ENCODE peak calls at places on chromosome 19, in five cellular contexts. One of them, this sample, is unnamed.

GRCh38 chr19:33298146-33298911 is 4.0 kb downstream of the CEBPA start:
- DNase-seq in aorta: no peak
- DNase-seq in esophagus muscularis mucosa: no peak
- DNase-seq in left ventricle myocardium inferior: no peak
- DNase-seq in uterus: no peak
- DNase-seq in this sample: no peak

GRCh38 chr19:42653841-42654240 is 59.1 kb upstream of the CEACAM8 start:
- DNase-seq in aorta: no peak
- DNase-seq in esophagus muscularis mucosa: no peak
- DNase-seq in left ventricle myocardium inferior: no peak
- DNase-seq in uterus: no peak
- DNase-seq in this sample: no peak

GRCh38 chr19:4933528-4933927 is 24.2 kb downstream of the UHRF1 start:
- DNase-seq in aorta: no peak
- DNase-seq in esophagus muscularis mucosa: no peak
- DNase-seq in left ventricle myocardium inferior: no peak
- DNase-seq in uterus: no peak
- DNase-seq in this sample: no peak

GRCh38 chr19:49570138-49570856 is 10.1 kb downstream of the NOSIP start:
- DNase-seq in aorta: no peak
- DNase-seq in esophagus muscularis mucosa: no peak
- DNase-seq in left ventricle myocardium inferior: no peak
- DNase-seq in uterus: peak; percentile 43
- DNase-seq in this sample: no peak

GRCh38 chr19:51119675-51120074 is 5.0 kb upstream of the SIGLEC9 start:
- DNase-seq in aorta: no peak
- DNase-seq in esophagus muscularis mucosa: no peak
- DNase-seq in left ventricle myocardium inferior: no peak
- DNase-seq in uterus: no peak
- DNase-seq in this sample: no peak

GRCh38 chr19:43430142-43430710 is 15.5 kb downstream of the TEX101 start:
- DNase-seq in aorta: no peak
- DNase-seq in esophagus muscularis mucosa: no peak
- DNase-seq in left ventricle myocardium inferior: no peak
- DNase-seq in uterus: no peak
- DNase-seq in this sample: peak; percentile 58

GRCh38 chr19:6233051-6233826 is 46.5 kb downstream of the MLLT1 start:
- DNase-seq in aorta: peak; percentile 87
- DNase-seq in esophagus muscularis mucosa: no peak
- DNase-seq in left ventricle myocardium inferior: peak; percentile 78
- DNase-seq in uterus: peak; percentile 67
- DNase-seq in this sample: no peak

GRCh38 chr19:40867701-40868100 is 14.3 kb downstream of the CYP2A7 start:
- DNase-seq in aorta: no peak
- DNase-seq in esophagus muscularis mucosa: no peak
- DNase-seq in left ventricle myocardium inferior: no peak
- DNase-seq in uterus: no peak
- DNase-seq in this sample: no peak

GRCh38 chr19:1136201-1136600 is 32.4 kb downstream of the GPX4 start:
- DNase-seq in aorta: no peak
- DNase-seq in esophagus muscularis mucosa: no peak
- DNase-seq in left ventricle myocardium inferior: no peak
- DNase-seq in uterus: no peak
- DNase-seq in this sample: no peak

GRCh38 chr19:4492337-4493103 is 20.4 kb downstream of the HDGFL2 start:
- DNase-seq in aorta: no peak
- DNase-seq in esophagus muscularis mucosa: no peak
- DNase-seq in left ventricle myocardium inferior: no peak
- DNase-seq in uterus: no peak
- DNase-seq in this sample: no peak

GRCh38 chr19:56748443-56748842 is 76.9 kb upstream of the ZNF835 start:
- DNase-seq in aorta: no peak
- DNase-seq in esophagus muscularis mucosa: peak; percentile 75
- DNase-seq in left ventricle myocardium inferior: no peak
- DNase-seq in uterus: no peak
- DNase-seq in this sample: no peak

GRCh38 chr19:10603084-10603872 is 16.2 kb upstream of the AP1M2 start:
- DNase-seq in aorta: peak; percentile 83
- DNase-seq in esophagus muscularis mucosa: no peak
- DNase-seq in left ventricle myocardium inferior: peak; percentile 39
- DNase-seq in uterus: peak; percentile 27
- DNase-seq in this sample: peak; percentile 88

GRCh38 chr19:3499738-3500428 is 591 bp downstream of the DOHH start:
- DNase-seq in aorta: no peak
- DNase-seq in esophagus muscularis mucosa: no peak
- DNase-seq in left ventricle myocardium inferior: no peak
- DNase-seq in uterus: no peak
- DNase-seq in this sample: no peak

GRCh38 chr19:1648926-1649541 is 3.4 kb downstream of the TCF3 start:
- DNase-seq in aorta: no peak
- DNase-seq in esophagus muscularis mucosa: no peak
- DNase-seq in left ventricle myocardium inferior: no peak
- DNase-seq in uterus: no peak
- DNase-seq in this sample: no peak

GRCh38 chr19:35040826-35041547 is 534 bp upstream of the HPN start:
- DNase-seq in aorta: peak; percentile 92
- DNase-seq in esophagus muscularis mucosa: peak; percentile 97
- DNase-seq in left ventricle myocardium inferior: peak; percentile 95
- DNase-seq in uterus: peak; percentile 78
- DNase-seq in this sample: no peak

GRCh38 chr19:48735031-48735615 is 5.3 kb downstream of the RASIP1 start:
- DNase-seq in aorta: no peak
- DNase-seq in esophagus muscularis mucosa: no peak
- DNase-seq in left ventricle myocardium inferior: no peak
- DNase-seq in uterus: no peak
- DNase-seq in this sample: no peak

GRCh38 chr19:5071579-5071978 is 102.7 kb downstream of the KDM4B start:
- DNase-seq in aorta: no peak
- DNase-seq in esophagus muscularis mucosa: no peak
- DNase-seq in left ventricle myocardium inferior: no peak
- DNase-seq in uterus: no peak
- DNase-seq in this sample: no peak

GRCh38 chr19:10289836-10290438 is at the start of gene ICAM5:
- DNase-seq in aorta: no peak
- DNase-seq in esophagus muscularis mucosa: no peak
- DNase-seq in left ventricle myocardium inferior: no peak
- DNase-seq in uterus: no peak
- DNase-seq in this sample: peak; percentile 22

GRCh38 chr19:43534811-43535761 is 2.1 kb downstream of the ZNF575 start:
- DNase-seq in aorta: peak; percentile 93
- DNase-seq in esophagus muscularis mucosa: no peak
- DNase-seq in left ventricle myocardium inferior: peak; percentile 70
- DNase-seq in uterus: peak; percentile 73
- DNase-seq in this sample: no peak

GRCh38 chr19:33395561-33396550 is 22.3 kb downstream of the CEBPG start:
- DNase-seq in aorta: peak; percentile 90
- DNase-seq in esophagus muscularis mucosa: no peak
- DNase-seq in left ventricle myocardium inferior: peak; percentile 59
- DNase-seq in uterus: peak; percentile 75
- DNase-seq in this sample: no peak

GRCh38 chr19:51477343-51477742 is 996 bp upstream of the CEACAM18 start:
- DNase-seq in aorta: no peak
- DNase-seq in esophagus muscularis mucosa: no peak
- DNase-seq in left ventricle myocardium inferior: no peak
- DNase-seq in uterus: no peak
- DNase-seq in this sample: no peak

GRCh38 chr19:2613507-2614295 is 88.8 kb downstream of the GNG7 start:
- DNase-seq in aorta: peak; percentile 87
- DNase-seq in esophagus muscularis mucosa: no peak
- DNase-seq in left ventricle myocardium inferior: peak; percentile 29
- DNase-seq in uterus: no peak
- DNase-seq in this sample: peak; percentile 55

GRCh38 chr19:42268142-42268703 is 829 bp upstream of the CIC start:
- DNase-seq in aorta: peak; percentile 98
- DNase-seq in esophagus muscularis mucosa: peak; percentile 100
- DNase-seq in left ventricle myocardium inferior: peak; percentile 98
- DNase-seq in uterus: peak; percentile 99
- DNase-seq in this sample: peak; percentile 100

GRCh38 chr19:4773047-4773640 is 18.4 kb upstream of the FEM1A start:
- DNase-seq in aorta: no peak
- DNase-seq in esophagus muscularis mucosa: no peak
- DNase-seq in left ventricle myocardium inferior: no peak
- DNase-seq in uterus: no peak
- DNase-seq in this sample: no peak

GRCh38 chr19:4594199-4594598 is 34.7 kb upstream of the SEMA6B start:
- DNase-seq in aorta: no peak
- DNase-seq in esophagus muscularis mucosa: no peak
- DNase-seq in left ventricle myocardium inferior: no peak
- DNase-seq in uterus: no peak
- DNase-seq in this sample: no peak

GRCh38 chr19:35216833-35217707 is 11.5 kb downstream of the FAM187B start:
- DNase-seq in aorta: no peak
- DNase-seq in esophagus muscularis mucosa: no peak
- DNase-seq in left ventricle myocardium inferior: no peak
- DNase-seq in uterus: no peak
- DNase-seq in this sample: no peak

GRCh38 chr19:37226248-37226647 is 8.2 kb downstream of the ZNF383 start:
- DNase-seq in aorta: no peak
- DNase-seq in esophagus muscularis mucosa: no peak
- DNase-seq in left ventricle myocardium inferior: no peak
- DNase-seq in uterus: no peak
- DNase-seq in this sample: no peak

GRCh38 chr19:18401580-18402112 is 4.2 kb upstream of the LRRC25 start:
- DNase-seq in aorta: no peak
- DNase-seq in esophagus muscularis mucosa: no peak
- DNase-seq in left ventricle myocardium inferior: peak; percentile 63
- DNase-seq in uterus: no peak
- DNase-seq in this sample: no peak

GRCh38 chr19:42303876-42304275 is 1.5 kb upstream of the PAFAH1B3 start:
- DNase-seq in aorta: no peak
- DNase-seq in esophagus muscularis mucosa: no peak
- DNase-seq in left ventricle myocardium inferior: no peak
- DNase-seq in uterus: no peak
- DNase-seq in this sample: no peak

GRCh38 chr19:12937243-12938053 is 961 bp upstream of the CALR start:
- DNase-seq in aorta: no peak
- DNase-seq in esophagus muscularis mucosa: peak; percentile 93
- DNase-seq in left ventricle myocardium inferior: no peak
- DNase-seq in uterus: no peak
- DNase-seq in this sample: no peak

GRCh38 chr19:4519521-4520277 is 1.4 kb upstream of the PLIN4 start:
- DNase-seq in aorta: no peak
- DNase-seq in esophagus muscularis mucosa: no peak
- DNase-seq in left ventricle myocardium inferior: peak; percentile 66
- DNase-seq in uterus: peak; percentile 77
- DNase-seq in this sample: no peak

DNA sequence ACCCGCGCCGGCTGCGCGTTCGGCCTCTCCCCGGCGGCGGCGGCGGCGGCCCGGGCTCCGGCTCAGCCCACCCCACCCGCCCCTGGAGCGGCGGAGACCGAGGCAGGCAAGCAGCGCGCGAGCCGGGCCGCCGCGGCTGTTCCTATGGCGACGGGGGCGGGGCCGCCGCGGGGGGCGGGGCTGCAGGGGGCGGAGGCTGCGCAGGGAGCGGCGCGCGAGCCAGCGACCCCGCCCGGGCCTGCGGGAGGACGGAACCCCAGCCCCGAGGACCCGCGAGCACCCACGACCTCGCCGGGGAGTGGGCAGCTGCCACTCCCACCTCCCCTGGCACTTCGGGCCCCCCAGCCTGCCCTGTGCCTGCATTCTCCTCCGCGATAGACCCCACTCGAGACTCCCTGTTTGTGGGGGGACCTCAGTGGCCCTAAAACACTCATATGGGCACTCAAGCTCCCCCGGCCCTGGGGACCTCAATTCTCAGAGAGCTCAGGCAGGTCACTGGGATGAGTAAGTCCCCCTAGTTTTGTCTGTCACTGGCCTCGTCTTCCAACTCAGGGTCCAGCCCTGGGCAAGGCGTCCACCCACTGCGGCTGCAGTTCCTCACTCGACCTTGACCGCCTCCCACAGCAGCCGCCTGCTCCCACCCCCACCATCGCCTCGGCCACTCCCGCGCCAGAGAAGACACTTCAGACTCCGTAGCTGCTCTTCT is at the start of gene CTXN1:
- DNase-seq in aorta: peak; percentile 93
- DNase-seq in esophagus muscularis mucosa: no peak
- DNase-seq in left ventricle myocardium inferior: peak; percentile 71
- DNase-seq in uterus: peak; percentile 87
- DNase-seq in this sample: peak; percentile 68
- H3K4me3 ChIP-seq in aorta: peak within 1 kb of the TSS; percentile 11
- H3K4me3 ChIP-seq in esophagus muscularis mucosa: peak within 1 kb of the TSS; percentile 68
- H3K4me3 ChIP-seq in left ventricle myocardium inferior: peak within 1 kb of the TSS; percentile 65
- H3K4me3 ChIP-seq in uterus: peak within 1 kb of the TSS; percentile 53
- H3K4me3 ChIP-seq in this sample: no peak within 1 kb of the TSS

GRCh38 chr19:44759083-44759804 is 10.7 kb downstream of the BCL3 start:
- DNase-seq in aorta: no peak
- DNase-seq in esophagus muscularis mucosa: no peak
- DNase-seq in left ventricle myocardium inferior: no peak
- DNase-seq in uterus: no peak
- DNase-seq in this sample: no peak
- H3K4me1 ChIP-seq in aorta: no peaks in the 10 kb centered on the region
- H3K4me1 ChIP-seq in esophagus muscularis mucosa: peaks cover 47% of the 10 kb centered on the region
- H3K4me1 ChIP-seq in left ventricle myocardium inferior: peaks cover 50% of the 10 kb centered on the region
- H3K4me1 ChIP-seq in uterus: peaks cover 32% of the 10 kb centered on the region
- H3K4me1 ChIP-seq in this sample: peaks cover 27% of the 10 kb centered on the region

GRCh38 chr19:30316560-30317106 is 55.6 kb upstream of the ZNF536 start:
- DNase-seq in aorta: no peak
- DNase-seq in esophagus muscularis mucosa: no peak
- DNase-seq in left ventricle myocardium inferior: no peak
- DNase-seq in uterus: no peak
- DNase-seq in this sample: no peak

GRCh38 chr19:30316000-30316491 is 56.1 kb upstream of the ZNF536 start:
- DNase-seq in aorta: no peak
- DNase-seq in esophagus muscularis mucosa: no peak
- DNase-seq in left ventricle myocardium inferior: no peak
- DNase-seq in uterus: no peak
- DNase-seq in this sample: no peak

GRCh38 chr19:30314056-30314804 is 58.0 kb upstream of the ZNF536 start:
- DNase-seq in aorta: no peak
- DNase-seq in esophagus muscularis mucosa: no peak
- DNase-seq in left ventricle myocardium inferior: no peak
- DNase-seq in uterus: no peak
- DNase-seq in this sample: no peak

GRCh38 chr19:30314805-30315155 is 57.4 kb upstream of the ZNF536 start:
- DNase-seq in aorta: no peak
- DNase-seq in esophagus muscularis mucosa: no peak
- DNase-seq in left ventricle myocardium inferior: no peak
- DNase-seq in uterus: no peak
- DNase-seq in this sample: no peak

GRCh38 chr19:30315159-30315558 is 57.0 kb upstream of the ZNF536 start:
- DNase-seq in aorta: no peak
- DNase-seq in esophagus muscularis mucosa: no peak
- DNase-seq in left ventricle myocardium inferior: no peak
- DNase-seq in uterus: no peak
- DNase-seq in this sample: no peak
- H3K27me3 ChIP-seq in aorta: no peaks in the 10 kb centered on the region
- H3K27me3 ChIP-seq in esophagus muscularis mucosa: no peaks in the 10 kb centered on the region
- H3K27me3 ChIP-seq in left ventricle myocardium inferior: peaks cover 39% of the 10 kb centered on the region
- H3K27me3 ChIP-seq in uterus: no peaks in the 10 kb centered on the region
- H3K27me3 ChIP-seq in this sample: no peaks in the 10 kb centered on the region

DNA sequence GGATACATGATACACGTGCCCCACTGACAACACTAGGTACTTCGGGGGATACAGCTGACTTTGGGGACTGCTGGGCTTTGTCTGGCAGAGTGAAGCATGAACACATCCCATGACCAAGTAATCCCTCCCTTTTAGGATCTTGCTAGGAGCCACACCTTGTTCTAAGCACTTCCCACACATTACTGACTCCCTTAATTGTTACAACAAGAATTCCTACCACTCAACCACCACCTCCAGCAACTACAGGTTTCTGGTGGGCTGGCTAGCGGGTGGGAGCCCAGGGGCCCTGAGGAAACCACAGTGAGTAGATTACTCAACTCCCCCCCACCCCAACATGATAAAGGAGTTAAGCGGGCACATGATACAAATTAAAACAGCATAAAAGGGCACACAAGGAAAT is 7.2 kb upstream of the SLC35E1 start:
- DNase-seq in aorta: no peak
- DNase-seq in esophagus muscularis mucosa: no peak
- DNase-seq in left ventricle myocardium inferior: no peak
- DNase-seq in uterus: no peak
- DNase-seq in this sample: no peak
- H3K4me3 ChIP-seq in aorta: no peak overlapping the region
- H3K4me3 ChIP-seq in esophagus muscularis mucosa: no peak overlapping the region
- H3K4me3 ChIP-seq in left ventricle myocardium inferior: no peak overlapping the region
- H3K4me3 ChIP-seq in uterus: no peak overlapping the region
- H3K4me3 ChIP-seq in this sample: no peak overlapping the region

This sample was measured in naive thymus-derived CD4-positive, alpha-beta T cell.